ENCODE peak calls at places on chromosome 18, in five cellular contexts. One of them, this sample, is unnamed.

GRCh38 chr18:76519156-76519549 is 24.1 kb upstream of the ZNF516 start:
- DNase-seq in pons: no peak
- DNase-seq in COR-L47: no peak
- DNase-seq in GF-D8: no peak
- DNase-seq in GDM1: no peak
- DNase-seq in this sample: peak

GRCh38 chr18:51390695-51391094 is 193.2 kb upstream of the MEX3C start:
- DNase-seq in pons: no peak
- DNase-seq in COR-L47: no peak
- DNase-seq in GF-D8: no peak
- DNase-seq in GDM1: no peak
- DNase-seq in this sample: peak

GRCh38 chr18:10872297-10872696 is 277.1 kb downstream of the PIEZO2 start:
- DNase-seq in pons: no peak
- DNase-seq in COR-L47: no peak
- DNase-seq in GF-D8: no peak
- DNase-seq in GDM1: no peak
- DNase-seq in this sample: no peak

GRCh38 chr18:45733535-45733934 is 9.6 kb downstream of the SLC14A1 start:
- DNase-seq in pons: no peak
- DNase-seq in COR-L47: no peak
- DNase-seq in GF-D8: no peak
- DNase-seq in GDM1: no peak
- DNase-seq in this sample: no peak

GRCh38 chr18:22228930-22229329 is 59.5 kb downstream of the GATA6 start:
- DNase-seq in pons: no peak
- DNase-seq in COR-L47: no peak
- DNase-seq in GF-D8: no peak
- DNase-seq in GDM1: no peak
- DNase-seq in this sample: peak

GRCh38 chr18:47120428-47120827 is 29.9 kb downstream of the HDHD2 start:
- DNase-seq in pons: no peak
- DNase-seq in COR-L47: no peak
- DNase-seq in GF-D8: no peak
- DNase-seq in GDM1: no peak
- DNase-seq in this sample: no peak

GRCh38 chr18:54734059-54734458 is 94.2 kb upstream of the RAB27B start:
- DNase-seq in pons: peak
- DNase-seq in COR-L47: no peak
- DNase-seq in GF-D8: no peak
- DNase-seq in GDM1: no peak
- DNase-seq in this sample: peak

GRCh38 chr18:33733376-33733775 is 155.4 kb downstream of the ASXL3 start:
- DNase-seq in pons: no peak
- DNase-seq in COR-L47: no peak
- DNase-seq in GF-D8: no peak
- DNase-seq in GDM1: no peak
- DNase-seq in this sample: no peak

GRCh38 chr18:53644799-53645471 is 579.5 kb downstream of the MBD2 start:
- DNase-seq in pons: no peak
- DNase-seq in COR-L47: no peak
- DNase-seq in GF-D8: no peak
- DNase-seq in GDM1: no peak
- DNase-seq in this sample: no peak

GRCh38 chr18:28183418-28184078 is 6.6 kb upstream of the CDH2 start:
- DNase-seq in pons: no peak
- DNase-seq in COR-L47: no peak
- DNase-seq in GF-D8: no peak
- DNase-seq in GDM1: no peak
- DNase-seq in this sample: no peak

GRCh38 chr18:79872423-79872822 is 74.7 kb downstream of the KCNG2 start:
- DNase-seq in pons: no peak
- DNase-seq in COR-L47: no peak
- DNase-seq in GF-D8: no peak
- DNase-seq in GDM1: no peak
- DNase-seq in this sample: no peak

GRCh38 chr18:477565-477964 is 22.9 kb downstream of the COLEC12 start:
- DNase-seq in pons: no peak
- DNase-seq in COR-L47: no peak
- DNase-seq in GF-D8: no peak
- DNase-seq in GDM1: no peak
- DNase-seq in this sample: no peak